ENCODE peak calls at places on chromosomes 11 and 22, in nine cellular contexts. One of them, this sample, is unnamed.

GRCh38 chr22:45934659-45935341 is 42.2 kb downstream of the WNT7B start:
- DNase-seq in NCI-H774: no peak
- DNase-seq in 8988T: peak; percentile 71
- DNase-seq in stimulated activated CD4-positive, alpha-beta T cell treated with anti-CD3 and anti-CD28 coated beads, Interleukin-4, amount 100 ng/mL, for 48 hours: no peak
- DNase-seq in NCI-H510A treated with DMSO at 0.1 percent for 48 hours: no peak
- DNase-seq in neural progenitor cell: no peak
- DNase-seq in stimulated activated naive B cell treated with anti-CD40 and anti-IgM and Interleukin-4, amounts not matched to agents 10 μg/mL and 1 μg/mL and 100 μg/mL, for 72 hours: no peak
- DNase-seq in foreskin fibroblast: peak; percentile 58
- DNase-seq in naive thymus-derived CD4-positive, alpha-beta T cell: no peak
- DNase-seq in this sample: no peak

GRCh38 chr22:35530700-35531099 is 9.9 kb upstream of the RASD2 start:
- DNase-seq in NCI-H774: no peak
- DNase-seq in foreskin fibroblast: no peak
- DNase-seq in neural progenitor cell: no peak
- DNase-seq in stimulated activated naive B cell treated with anti-CD40 and anti-IgM and Interleukin-4, amounts not matched to agents 10 μg/mL and 1 μg/mL and 100 μg/mL, for 72 hours: no peak
- DNase-seq in naive thymus-derived CD4-positive, alpha-beta T cell: no peak
- DNase-seq in NCI-H510A treated with DMSO at 0.1 percent for 48 hours: no peak
- DNase-seq in 8988T: no peak
- DNase-seq in stimulated activated CD4-positive, alpha-beta T cell treated with anti-CD3 and anti-CD28 coated beads, Interleukin-4, amount 100 ng/mL, for 48 hours: no peak
- DNase-seq in this sample: no peak

GRCh38 chr11:15933896-15934625 is 422.3 kb downstream of the SOX6 start:
- DNase-seq in neural progenitor cell: no peak
- DNase-seq in 8988T: no peak
- DNase-seq in stimulated activated CD4-positive, alpha-beta T cell treated with anti-CD3 and anti-CD28 coated beads, Interleukin-4, amount 100 ng/mL, for 48 hours: no peak
- DNase-seq in naive thymus-derived CD4-positive, alpha-beta T cell: no peak
- DNase-seq in NCI-H510A treated with DMSO at 0.1 percent for 48 hours: no peak
- DNase-seq in foreskin fibroblast: no peak
- DNase-seq in stimulated activated naive B cell treated with anti-CD40 and anti-IgM and Interleukin-4, amounts not matched to agents 10 μg/mL and 1 μg/mL and 100 μg/mL, for 72 hours: no peak
- DNase-seq in NCI-H774: no peak
- DNase-seq in this sample: no peak

GRCh38 chr11:120941000-120941399 is 82.9 kb upstream of the TBCEL start:
- DNase-seq in naive thymus-derived CD4-positive, alpha-beta T cell: no peak
- DNase-seq in foreskin fibroblast: no peak
- DNase-seq in NCI-H774: no peak
- DNase-seq in 8988T: no peak
- DNase-seq in NCI-H510A treated with DMSO at 0.1 percent for 48 hours: no peak
- DNase-seq in stimulated activated naive B cell treated with anti-CD40 and anti-IgM and Interleukin-4, amounts not matched to agents 10 μg/mL and 1 μg/mL and 100 μg/mL, for 72 hours: no peak
- DNase-seq in stimulated activated CD4-positive, alpha-beta T cell treated with anti-CD3 and anti-CD28 coated beads, Interleukin-4, amount 100 ng/mL, for 48 hours: no peak
- DNase-seq in neural progenitor cell: no peak
- DNase-seq in this sample: no peak

GRCh38 chr11:12269104-12269441 is 108.3 kb upstream of the PARVA start:
- DNase-seq in 8988T: no peak
- DNase-seq in foreskin fibroblast: peak; percentile 72
- DNase-seq in naive thymus-derived CD4-positive, alpha-beta T cell: no peak
- DNase-seq in NCI-H510A treated with DMSO at 0.1 percent for 48 hours: no peak
- DNase-seq in stimulated activated CD4-positive, alpha-beta T cell treated with anti-CD3 and anti-CD28 coated beads, Interleukin-4, amount 100 ng/mL, for 48 hours: no peak
- DNase-seq in neural progenitor cell: no peak
- DNase-seq in NCI-H774: no peak
- DNase-seq in stimulated activated naive B cell treated with anti-CD40 and anti-IgM and Interleukin-4, amounts not matched to agents 10 μg/mL and 1 μg/mL and 100 μg/mL, for 72 hours: no peak
- DNase-seq in this sample: peak; percentile 10

GRCh38 chr11:15493066-15493465 is 378.3 kb downstream of the INSC start:
- DNase-seq in stimulated activated CD4-positive, alpha-beta T cell treated with anti-CD3 and anti-CD28 coated beads, Interleukin-4, amount 100 ng/mL, for 48 hours: no peak
- DNase-seq in NCI-H510A treated with DMSO at 0.1 percent for 48 hours: peak; percentile 3
- DNase-seq in NCI-H774: no peak
- DNase-seq in stimulated activated naive B cell treated with anti-CD40 and anti-IgM and Interleukin-4, amounts not matched to agents 10 μg/mL and 1 μg/mL and 100 μg/mL, for 72 hours: no peak
- DNase-seq in 8988T: no peak
- DNase-seq in foreskin fibroblast: no peak
- DNase-seq in neural progenitor cell: no peak
- DNase-seq in naive thymus-derived CD4-positive, alpha-beta T cell: no peak
- DNase-seq in this sample: no peak

GRCh38 chr11:118746988-118747585 is 43.9 kb downstream of the DDX6 start:
- DNase-seq in NCI-H774: no peak
- DNase-seq in stimulated activated CD4-positive, alpha-beta T cell treated with anti-CD3 and anti-CD28 coated beads, Interleukin-4, amount 100 ng/mL, for 48 hours: no peak
- DNase-seq in neural progenitor cell: no peak
- DNase-seq in stimulated activated naive B cell treated with anti-CD40 and anti-IgM and Interleukin-4, amounts not matched to agents 10 μg/mL and 1 μg/mL and 100 μg/mL, for 72 hours: no peak
- DNase-seq in foreskin fibroblast: no peak
- DNase-seq in 8988T: no peak
- DNase-seq in naive thymus-derived CD4-positive, alpha-beta T cell: no peak
- DNase-seq in NCI-H510A treated with DMSO at 0.1 percent for 48 hours: no peak
- DNase-seq in this sample: no peak

GRCh38 chr11:97888641-97889040 is 1132.1 kb upstream of the CNTN5 start:
- DNase-seq in NCI-H510A treated with DMSO at 0.1 percent for 48 hours: no peak
- DNase-seq in stimulated activated CD4-positive, alpha-beta T cell treated with anti-CD3 and anti-CD28 coated beads, Interleukin-4, amount 100 ng/mL, for 48 hours: no peak
- DNase-seq in stimulated activated naive B cell treated with anti-CD40 and anti-IgM and Interleukin-4, amounts not matched to agents 10 μg/mL and 1 μg/mL and 100 μg/mL, for 72 hours: no peak
- DNase-seq in foreskin fibroblast: no peak
- DNase-seq in NCI-H774: no peak
- DNase-seq in naive thymus-derived CD4-positive, alpha-beta T cell: no peak
- DNase-seq in 8988T: no peak
- DNase-seq in neural progenitor cell: no peak
- DNase-seq in this sample: no peak

GRCh38 chr22:49406047-49406650 is 421.5 kb downstream of the BRD1 start:
- DNase-seq in 8988T: no peak
- DNase-seq in stimulated activated CD4-positive, alpha-beta T cell treated with anti-CD3 and anti-CD28 coated beads, Interleukin-4, amount 100 ng/mL, for 48 hours: no peak
- DNase-seq in NCI-H510A treated with DMSO at 0.1 percent for 48 hours: no peak
- DNase-seq in NCI-H774: no peak
- DNase-seq in foreskin fibroblast: no peak
- DNase-seq in naive thymus-derived CD4-positive, alpha-beta T cell: no peak
- DNase-seq in stimulated activated naive B cell treated with anti-CD40 and anti-IgM and Interleukin-4, amounts not matched to agents 10 μg/mL and 1 μg/mL and 100 μg/mL, for 72 hours: no peak
- DNase-seq in neural progenitor cell: no peak
- DNase-seq in this sample: no peak

GRCh38 chr11:1077417-1078119 is 2.9 kb downstream of the MUC2 start:
- DNase-seq in neural progenitor cell: no peak
- DNase-seq in foreskin fibroblast: no peak
- DNase-seq in stimulated activated CD4-positive, alpha-beta T cell treated with anti-CD3 and anti-CD28 coated beads, Interleukin-4, amount 100 ng/mL, for 48 hours: no peak
- DNase-seq in naive thymus-derived CD4-positive, alpha-beta T cell: no peak
- DNase-seq in NCI-H510A treated with DMSO at 0.1 percent for 48 hours: no peak
- DNase-seq in stimulated activated naive B cell treated with anti-CD40 and anti-IgM and Interleukin-4, amounts not matched to agents 10 μg/mL and 1 μg/mL and 100 μg/mL, for 72 hours: no peak
- DNase-seq in NCI-H774: no peak
- DNase-seq in 8988T: no peak
- DNase-seq in this sample: no peak

GRCh38 chr22:50139843-50140415 is 30.6 kb upstream of the PANX2 start:
- DNase-seq in foreskin fibroblast: no peak
- DNase-seq in stimulated activated CD4-positive, alpha-beta T cell treated with anti-CD3 and anti-CD28 coated beads, Interleukin-4, amount 100 ng/mL, for 48 hours: no peak
- DNase-seq in 8988T: no peak
- DNase-seq in naive thymus-derived CD4-positive, alpha-beta T cell: no peak
- DNase-seq in NCI-H510A treated with DMSO at 0.1 percent for 48 hours: peak; percentile 83
- DNase-seq in NCI-H774: peak; percentile 91
- DNase-seq in stimulated activated naive B cell treated with anti-CD40 and anti-IgM and Interleukin-4, amounts not matched to agents 10 μg/mL and 1 μg/mL and 100 μg/mL, for 72 hours: no peak
- DNase-seq in neural progenitor cell: no peak
- DNase-seq in this sample: no peak

GRCh38 chr22:40928657-40929056 is 22.5 kb upstream of the RBX1 start:
- DNase-seq in NCI-H774: no peak
- DNase-seq in 8988T: no peak
- DNase-seq in foreskin fibroblast: no peak
- DNase-seq in NCI-H510A treated with DMSO at 0.1 percent for 48 hours: no peak
- DNase-seq in naive thymus-derived CD4-positive, alpha-beta T cell: no peak
- DNase-seq in stimulated activated naive B cell treated with anti-CD40 and anti-IgM and Interleukin-4, amounts not matched to agents 10 μg/mL and 1 μg/mL and 100 μg/mL, for 72 hours: no peak
- DNase-seq in neural progenitor cell: no peak
- DNase-seq in stimulated activated CD4-positive, alpha-beta T cell treated with anti-CD3 and anti-CD28 coated beads, Interleukin-4, amount 100 ng/mL, for 48 hours: no peak
- DNase-seq in this sample: no peak

GRCh38 chr22:19876941-19877625 is 22.4 kb upstream of the GNB1L start:
- DNase-seq in stimulated activated CD4-positive, alpha-beta T cell treated with anti-CD3 and anti-CD28 coated beads, Interleukin-4, amount 100 ng/mL, for 48 hours: no peak
- DNase-seq in 8988T: no peak
- DNase-seq in foreskin fibroblast: no peak
- DNase-seq in stimulated activated naive B cell treated with anti-CD40 and anti-IgM and Interleukin-4, amounts not matched to agents 10 μg/mL and 1 μg/mL and 100 μg/mL, for 72 hours: no peak
- DNase-seq in neural progenitor cell: no peak
- DNase-seq in NCI-H774: no peak
- DNase-seq in naive thymus-derived CD4-positive, alpha-beta T cell: no peak
- DNase-seq in NCI-H510A treated with DMSO at 0.1 percent for 48 hours: no peak
- DNase-seq in this sample: no peak

GRCh38 chr11:3129181-3129590 is 35.9 kb downstream of the OSBPL5 start:
- DNase-seq in naive thymus-derived CD4-positive, alpha-beta T cell: no peak
- DNase-seq in stimulated activated CD4-positive, alpha-beta T cell treated with anti-CD3 and anti-CD28 coated beads, Interleukin-4, amount 100 ng/mL, for 48 hours: no peak
- DNase-seq in NCI-H510A treated with DMSO at 0.1 percent for 48 hours: no peak
- DNase-seq in foreskin fibroblast: no peak
- DNase-seq in 8988T: peak; percentile 4
- DNase-seq in NCI-H774: no peak
- DNase-seq in neural progenitor cell: no peak
- DNase-seq in stimulated activated naive B cell treated with anti-CD40 and anti-IgM and Interleukin-4, amounts not matched to agents 10 μg/mL and 1 μg/mL and 100 μg/mL, for 72 hours: no peak
- DNase-seq in this sample: no peak

GRCh38 chr22:45009881-45010531 is at the start of gene PHF21B:
- DNase-seq in stimulated activated naive B cell treated with anti-CD40 and anti-IgM and Interleukin-4, amounts not matched to agents 10 μg/mL and 1 μg/mL and 100 μg/mL, for 72 hours: no peak
- DNase-seq in NCI-H774: peak; percentile 46
- DNase-seq in stimulated activated CD4-positive, alpha-beta T cell treated with anti-CD3 and anti-CD28 coated beads, Interleukin-4, amount 100 ng/mL, for 48 hours: no peak
- DNase-seq in neural progenitor cell: peak; percentile 97
- DNase-seq in 8988T: peak; percentile 95
- DNase-seq in naive thymus-derived CD4-positive, alpha-beta T cell: no peak
- DNase-seq in foreskin fibroblast: peak; percentile 8
- DNase-seq in NCI-H510A treated with DMSO at 0.1 percent for 48 hours: peak; percentile 41
- DNase-seq in this sample: no peak

GRCh38 chr11:59358595-59358994 is at the start of gene OR5AN1:
- DNase-seq in 8988T: no peak
- DNase-seq in stimulated activated CD4-positive, alpha-beta T cell treated with anti-CD3 and anti-CD28 coated beads, Interleukin-4, amount 100 ng/mL, for 48 hours: no peak
- DNase-seq in naive thymus-derived CD4-positive, alpha-beta T cell: no peak
- DNase-seq in neural progenitor cell: no peak
- DNase-seq in stimulated activated naive B cell treated with anti-CD40 and anti-IgM and Interleukin-4, amounts not matched to agents 10 μg/mL and 1 μg/mL and 100 μg/mL, for 72 hours: no peak
- DNase-seq in foreskin fibroblast: no peak
- DNase-seq in NCI-H774: no peak
- DNase-seq in NCI-H510A treated with DMSO at 0.1 percent for 48 hours: no peak
- DNase-seq in this sample: no peak

GRCh38 chr11:17791144-17791543 is 56.6 kb downstream of the KCNC1 start:
- DNase-seq in naive thymus-derived CD4-positive, alpha-beta T cell: no peak
- DNase-seq in NCI-H774: no peak
- DNase-seq in neural progenitor cell: no peak
- DNase-seq in stimulated activated naive B cell treated with anti-CD40 and anti-IgM and Interleukin-4, amounts not matched to agents 10 μg/mL and 1 μg/mL and 100 μg/mL, for 72 hours: no peak
- DNase-seq in stimulated activated CD4-positive, alpha-beta T cell treated with anti-CD3 and anti-CD28 coated beads, Interleukin-4, amount 100 ng/mL, for 48 hours: no peak
- DNase-seq in 8988T: no peak
- DNase-seq in foreskin fibroblast: no peak
- DNase-seq in NCI-H510A treated with DMSO at 0.1 percent for 48 hours: no peak
- DNase-seq in this sample: no peak

GRCh38 chr11:95647355-95647754 is 142.2 kb downstream of the FAM76B start:
- DNase-seq in NCI-H774: no peak
- DNase-seq in foreskin fibroblast: no peak
- DNase-seq in NCI-H510A treated with DMSO at 0.1 percent for 48 hours: no peak
- DNase-seq in neural progenitor cell: no peak
- DNase-seq in stimulated activated naive B cell treated with anti-CD40 and anti-IgM and Interleukin-4, amounts not matched to agents 10 μg/mL and 1 μg/mL and 100 μg/mL, for 72 hours: no peak
- DNase-seq in 8988T: no peak
- DNase-seq in stimulated activated CD4-positive, alpha-beta T cell treated with anti-CD3 and anti-CD28 coated beads, Interleukin-4, amount 100 ng/mL, for 48 hours: no peak
- DNase-seq in naive thymus-derived CD4-positive, alpha-beta T cell: no peak
- DNase-seq in this sample: peak; percentile 79

GRCh38 chr22:21921184-21921721 is 31.4 kb downstream of the PPM1F start:
- DNase-seq in naive thymus-derived CD4-positive, alpha-beta T cell: no peak
- DNase-seq in stimulated activated naive B cell treated with anti-CD40 and anti-IgM and Interleukin-4, amounts not matched to agents 10 μg/mL and 1 μg/mL and 100 μg/mL, for 72 hours: no peak
- DNase-seq in stimulated activated CD4-positive, alpha-beta T cell treated with anti-CD3 and anti-CD28 coated beads, Interleukin-4, amount 100 ng/mL, for 48 hours: no peak
- DNase-seq in 8988T: no peak
- DNase-seq in NCI-H510A treated with DMSO at 0.1 percent for 48 hours: no peak
- DNase-seq in foreskin fibroblast: no peak
- DNase-seq in neural progenitor cell: no peak
- DNase-seq in NCI-H774: no peak
- DNase-seq in this sample: no peak

GRCh38 chr11:10743354-10744035 is 7.6 kb upstream of the CTR9 start:
- DNase-seq in naive thymus-derived CD4-positive, alpha-beta T cell: peak; percentile 19
- DNase-seq in foreskin fibroblast: no peak
- DNase-seq in NCI-H774: no peak
- DNase-seq in NCI-H510A treated with DMSO at 0.1 percent for 48 hours: no peak
- DNase-seq in neural progenitor cell: no peak
- DNase-seq in stimulated activated CD4-positive, alpha-beta T cell treated with anti-CD3 and anti-CD28 coated beads, Interleukin-4, amount 100 ng/mL, for 48 hours: no peak
- DNase-seq in stimulated activated naive B cell treated with anti-CD40 and anti-IgM and Interleukin-4, amounts not matched to agents 10 μg/mL and 1 μg/mL and 100 μg/mL, for 72 hours: no peak
- DNase-seq in 8988T: no peak
- DNase-seq in this sample: no peak

GRCh38 chr11:44269369-44270351 is 40.3 kb downstream of the ALX4 start:
- DNase-seq in naive thymus-derived CD4-positive, alpha-beta T cell: no peak
- DNase-seq in neural progenitor cell: no peak
- DNase-seq in stimulated activated CD4-positive, alpha-beta T cell treated with anti-CD3 and anti-CD28 coated beads, Interleukin-4, amount 100 ng/mL, for 48 hours: no peak
- DNase-seq in NCI-H774: no peak
- DNase-seq in foreskin fibroblast: peak; percentile 25
- DNase-seq in 8988T: peak; percentile 14
- DNase-seq in stimulated activated naive B cell treated with anti-CD40 and anti-IgM and Interleukin-4, amounts not matched to agents 10 μg/mL and 1 μg/mL and 100 μg/mL, for 72 hours: no peak
- DNase-seq in NCI-H510A treated with DMSO at 0.1 percent for 48 hours: no peak
- DNase-seq in this sample: peak; percentile 24

GRCh38 chr22:41296826-41297667 is 4.3 kb upstream of the ZC3H7B start:
- DNase-seq in 8988T: no peak
- DNase-seq in neural progenitor cell: no peak
- DNase-seq in foreskin fibroblast: no peak
- DNase-seq in NCI-H510A treated with DMSO at 0.1 percent for 48 hours: no peak
- DNase-seq in NCI-H774: no peak
- DNase-seq in stimulated activated CD4-positive, alpha-beta T cell treated with anti-CD3 and anti-CD28 coated beads, Interleukin-4, amount 100 ng/mL, for 48 hours: no peak
- DNase-seq in naive thymus-derived CD4-positive, alpha-beta T cell: no peak
- DNase-seq in stimulated activated naive B cell treated with anti-CD40 and anti-IgM and Interleukin-4, amounts not matched to agents 10 μg/mL and 1 μg/mL and 100 μg/mL, for 72 hours: no peak
- DNase-seq in this sample: no peak

GRCh38 chr11:88340366-88340930 is 2.9 kb upstream of the CTSC start:
- DNase-seq in foreskin fibroblast: no peak
- DNase-seq in stimulated activated naive B cell treated with anti-CD40 and anti-IgM and Interleukin-4, amounts not matched to agents 10 μg/mL and 1 μg/mL and 100 μg/mL, for 72 hours: no peak
- DNase-seq in stimulated activated CD4-positive, alpha-beta T cell treated with anti-CD3 and anti-CD28 coated beads, Interleukin-4, amount 100 ng/mL, for 48 hours: no peak
- DNase-seq in neural progenitor cell: no peak
- DNase-seq in NCI-H774: no peak
- DNase-seq in 8988T: no peak
- DNase-seq in NCI-H510A treated with DMSO at 0.1 percent for 48 hours: no peak
- DNase-seq in naive thymus-derived CD4-positive, alpha-beta T cell: no peak
- DNase-seq in this sample: no peak

GRCh38 chr22:46290843-46291785 is 5.6 kb upstream of the GTSE1 start:
- DNase-seq in naive thymus-derived CD4-positive, alpha-beta T cell: no peak
- DNase-seq in NCI-H774: no peak
- DNase-seq in stimulated activated CD4-positive, alpha-beta T cell treated with anti-CD3 and anti-CD28 coated beads, Interleukin-4, amount 100 ng/mL, for 48 hours: no peak
- DNase-seq in foreskin fibroblast: no peak
- DNase-seq in NCI-H510A treated with DMSO at 0.1 percent for 48 hours: no peak
- DNase-seq in neural progenitor cell: no peak
- DNase-seq in stimulated activated naive B cell treated with anti-CD40 and anti-IgM and Interleukin-4, amounts not matched to agents 10 μg/mL and 1 μg/mL and 100 μg/mL, for 72 hours: no peak
- DNase-seq in 8988T: no peak
- DNase-seq in this sample: no peak

GRCh38 chr11:45314900-45315299 is 28.8 kb upstream of the SYT13 start:
- DNase-seq in naive thymus-derived CD4-positive, alpha-beta T cell: no peak
- DNase-seq in neural progenitor cell: no peak
- DNase-seq in NCI-H510A treated with DMSO at 0.1 percent for 48 hours: no peak
- DNase-seq in stimulated activated CD4-positive, alpha-beta T cell treated with anti-CD3 and anti-CD28 coated beads, Interleukin-4, amount 100 ng/mL, for 48 hours: no peak
- DNase-seq in foreskin fibroblast: no peak
- DNase-seq in stimulated activated naive B cell treated with anti-CD40 and anti-IgM and Interleukin-4, amounts not matched to agents 10 μg/mL and 1 μg/mL and 100 μg/mL, for 72 hours: no peak
- DNase-seq in 8988T: no peak
- DNase-seq in NCI-H774: no peak
- DNase-seq in this sample: no peak

GRCh38 chr11:93287434-93287833 is 43.1 kb upstream of the DEUP1 start:
- DNase-seq in NCI-H510A treated with DMSO at 0.1 percent for 48 hours: no peak
- DNase-seq in stimulated activated CD4-positive, alpha-beta T cell treated with anti-CD3 and anti-CD28 coated beads, Interleukin-4, amount 100 ng/mL, for 48 hours: no peak
- DNase-seq in naive thymus-derived CD4-positive, alpha-beta T cell: no peak
- DNase-seq in 8988T: no peak
- DNase-seq in neural progenitor cell: no peak
- DNase-seq in foreskin fibroblast: no peak
- DNase-seq in NCI-H774: peak; percentile 68
- DNase-seq in stimulated activated naive B cell treated with anti-CD40 and anti-IgM and Interleukin-4, amounts not matched to agents 10 μg/mL and 1 μg/mL and 100 μg/mL, for 72 hours: no peak
- DNase-seq in this sample: no peak

GRCh38 chr11:45102810-45103621 is 43.4 kb upstream of the PRDM11 start:
- DNase-seq in naive thymus-derived CD4-positive, alpha-beta T cell: peak; percentile 69
- DNase-seq in neural progenitor cell: peak; percentile 82
- DNase-seq in NCI-H774: no peak
- DNase-seq in stimulated activated naive B cell treated with anti-CD40 and anti-IgM and Interleukin-4, amounts not matched to agents 10 μg/mL and 1 μg/mL and 100 μg/mL, for 72 hours: peak; percentile 82
- DNase-seq in foreskin fibroblast: peak; percentile 83
- DNase-seq in NCI-H510A treated with DMSO at 0.1 percent for 48 hours: peak; percentile 7
- DNase-seq in 8988T: peak; percentile 76
- DNase-seq in stimulated activated CD4-positive, alpha-beta T cell treated with anti-CD3 and anti-CD28 coated beads, Interleukin-4, amount 100 ng/mL, for 48 hours: peak; percentile 59
- DNase-seq in this sample: peak; percentile 65

GRCh38 chr11:87473174-87473573 is 435.4 kb downstream of the TMEM135 start:
- DNase-seq in naive thymus-derived CD4-positive, alpha-beta T cell: no peak
- DNase-seq in NCI-H510A treated with DMSO at 0.1 percent for 48 hours: no peak
- DNase-seq in 8988T: peak; percentile 17
- DNase-seq in foreskin fibroblast: peak; percentile 80
- DNase-seq in stimulated activated CD4-positive, alpha-beta T cell treated with anti-CD3 and anti-CD28 coated beads, Interleukin-4, amount 100 ng/mL, for 48 hours: no peak
- DNase-seq in NCI-H774: no peak
- DNase-seq in neural progenitor cell: no peak
- DNase-seq in stimulated activated naive B cell treated with anti-CD40 and anti-IgM and Interleukin-4, amounts not matched to agents 10 μg/mL and 1 μg/mL and 100 μg/mL, for 72 hours: no peak
- DNase-seq in this sample: peak; percentile 21

This sample was measured in fibroblast of the conjunctiva.